ENCODE peak calls at places on chromosomes 2 and 18, in eight cellular contexts. D, M, H, N, Q, Z, Y and U are unnamed samples.

GRCh38 chr2:63789318-63790051 is 52.2 kb upstream of the UGP2 start:
- DNase-seq in D (no peak), M (no peak), H (no peak), N (no peak), Q (no peak), Z (peak), Y (no peak), U (no peak)

GRCh38 chr18:79400591-79401381 is 5.1 kb downstream of the NFATC1 start:
- DNase-seq in D (no peak), M (no peak), H (peak), N (no peak), Q (peak), Z (no peak), Y (peak), U (no peak)

GRCh38 chr18:55048892-55049291 is 89.6 kb upstream of the CCDC68 start:
- DNase-seq in D (no peak), M (no peak), H (no peak), N (peak), Q (no peak), Z (peak), Y (no peak), U (no peak)

GRCh38 chr2:112646791-112647720 is 1.3 kb downstream of the SLC20A1 start:
- DNase-seq in D (no peak), M (no peak), H (peak), N (peak), Q (no peak), Z (peak), Y (no peak), U (peak)

GRCh38 chr2:96413067-96413722 is 77.6 kb downstream of the NCAPH start:
- DNase-seq in D (no peak), M (no peak), H (no peak), N (peak), Q (no peak), Z (no peak), Y (no peak), U (no peak)

GRCh38 chr2:187174582-187174981 is 273.5 kb downstream of the CALCRL start:
- DNase-seq in D (peak), M (no peak), H (no peak), N (no peak), Q (no peak), Z (no peak), Y (peak), U (peak)

GRCh38 chr18:23307567-23308295 is 145.4 kb upstream of the RIOK3 start:
- DNase-seq in D (peak), M (no peak), H (peak), N (no peak), Q (no peak), Z (peak), Y (no peak), U (no peak)

GRCh38 chr2:190181066-190181681 is 118.6 kb upstream of the MSTN start:
- DNase-seq in D (peak), M (no peak), H (peak), N (no peak), Q (no peak), Z (no peak), Y (no peak), U (peak)

GRCh38 chr2:15828576-15828975 is 111.8 kb upstream of the MYCN start:
- DNase-seq in D (no peak), M (no peak), H (no peak), N (no peak), Q (no peak), Z (no peak), Y (no peak), U (no peak)

GRCh38 chr18:59724116-59724515 is 26.9 kb upstream of the CCBE1 start:
- DNase-seq in D (no peak), M (no peak), H (no peak), N (no peak), Q (no peak), Z (no peak), Y (no peak), U (no peak)

GRCh38 chr18:52907522-52907921 is 567.5 kb downstream of the DCC start:
- DNase-seq in D (no peak), M (no peak), H (no peak), N (no peak), Q (no peak), Z (no peak), Y (no peak), U (no peak)

GRCh38 chr18:13159579-13159978 is 59.0 kb upstream of the LDLRAD4 start:
- DNase-seq in D (peak), M (no peak), H (peak), N (peak), Q (no peak), Z (peak), Y (peak), U (peak)

GRCh38 chr2:42335514-42336104 is 25.4 kb downstream of the COX7A2L start:
- DNase-seq in D (no peak), M (no peak), H (no peak), N (no peak), Q (no peak), Z (no peak), Y (no peak), U (no peak)

GRCh38 chr2:186879312-186879711 is 30.3 kb upstream of the ZSWIM2 start:
- DNase-seq in D (no peak), M (no peak), H (no peak), N (no peak), Q (no peak), Z (peak), Y (no peak), U (no peak)

GRCh38 chr2:7745369-7745768 is 828.2 kb downstream of the RNF144A start:
- DNase-seq in D (no peak), M (no peak), H (no peak), N (no peak), Q (no peak), Z (no peak), Y (no peak), U (no peak)

GRCh38 chr2:61018319-61018750 is 280 bp upstream of the PUS10 start:
- DNase-seq in D (no peak), M (no peak), H (no peak), N (no peak), Q (no peak), Z (no peak), Y (no peak), U (no peak)

GRCh38 chr2:86417961-86418360 is 23.2 kb upstream of the KDM3A start:
- DNase-seq in D (no peak), M (no peak), H (no peak), N (no peak), Q (no peak), Z (peak), Y (no peak), U (no peak)

GRCh38 chr2:52933878-52934277 is 833.7 kb upstream of the CHAC2 start:
- DNase-seq in D (no peak), M (no peak), H (no peak), N (no peak), Q (no peak), Z (no peak), Y (no peak), U (no peak)

GRCh38 chr2:108971661-108972566 is 17.1 kb downstream of the EDAR start:
- DNase-seq in D (peak), M (no peak), H (no peak), N (peak), Q (peak), Z (peak), Y (no peak), U (no peak)

GRCh38 chr2:139622691-139623090 is 842.5 kb upstream of the NXPH2 start:
- DNase-seq in D (no peak), M (no peak), H (no peak), N (no peak), Q (no peak), Z (no peak), Y (no peak), U (no peak)

GRCh38 chr2:98387478-98387877 is 41.2 kb downstream of the CNGA3 start:
- DNase-seq in D (no peak), M (no peak), H (no peak), N (no peak), Q (no peak), Z (no peak), Y (no peak), U (no peak)

GRCh38 chr2:46315103-46315890 is 18.1 kb downstream of the EPAS1 start:
- DNase-seq in D (no peak), M (no peak), H (no peak), N (peak), Q (peak), Z (peak), Y (no peak), U (no peak)

GRCh38 chr2:209383212-209383611 is 40.6 kb upstream of the MAP2 start:
- DNase-seq in D (no peak), M (no peak), H (no peak), N (peak), Q (no peak), Z (peak), Y (no peak), U (no peak)

GRCh38 chr2:142813830-142814829 is 63.3 kb upstream of the KYNU start:
- DNase-seq in D (no peak), M (no peak), H (no peak), N (no peak), Q (no peak), Z (no peak), Y (no peak), U (no peak)

GRCh38 chr2:27212626-27213471 is 781 bp upstream of the SLC5A6 start:
- DNase-seq in D (no peak), M (no peak), H (peak), N (peak), Q (no peak), Z (peak), Y (no peak), U (peak)

GRCh38 chr2:73830871-73831401 is 2.2 kb downstream of the STAMBP start:
- DNase-seq in D (no peak), M (no peak), H (no peak), N (peak), Q (no peak), Z (peak), Y (no peak), U (no peak)

GRCh38 chr2:40489678-40489960 is 37.7 kb upstream of the SLC8A1 start:
- DNase-seq in D (no peak), M (no peak), H (no peak), N (no peak), Q (no peak), Z (no peak), Y (no peak), U (no peak)

GRCh38 chr2:214127178-214127970 is 283.5 kb upstream of the VWC2L start:
- DNase-seq in D (peak), M (no peak), H (no peak), N (no peak), Q (peak), Z (peak), Y (peak), U (no peak)

GRCh38 chr2:237715459-237715947 is 83.1 kb upstream of the RBM44 start:
- DNase-seq in D (peak), M (no peak), H (no peak), N (no peak), Q (peak), Z (no peak), Y (peak), U (no peak)

GRCh38 chr2:197198890-197199289 is 111.7 kb downstream of the ANKRD44 start:
- DNase-seq in D (no peak), M (peak), H (peak), N (no peak), Q (peak), Z (no peak), Y (no peak), U (peak)

GRCh38 chr18:43826215-43826614 is 548.9 kb upstream of the SYT4 start:
- DNase-seq in D (no peak), M (no peak), H (no peak), N (no peak), Q (no peak), Z (no peak), Y (no peak), U (no peak)

GRCh38 chr2:201363857-201364560 is 6.9 kb upstream of the FLACC1 start:
- DNase-seq in D (peak), M (no peak), H (peak), N (peak), Q (no peak), Z (peak), Y (peak), U (peak)

GRCh38 chr18:48318481-48318880 is 90.7 kb downstream of the ZBTB7C start:
- DNase-seq in D (no peak), M (no peak), H (no peak), N (no peak), Q (no peak), Z (no peak), Y (no peak), U (no peak)

GRCh38 chr18:48163184-48164095 is 233.0 kb upstream of the SMAD2 start:
- DNase-seq in D (no peak), M (no peak), H (no peak), N (no peak), Q (no peak), Z (no peak), Y (no peak), U (no peak)